ENCODE peak calls at places on chromosomes 7 and 10, in nine cellular contexts. T, X, Y, W, F, V, H, B and J are unnamed samples. For H3K36me3 and H3K27me3, the result is how much of the 10 kb centered on the place peaks cover.

GRCh38 chr10:124155781-124156401 is 62.5 kb upstream of the CHST15 start:
- DNase-seq in T (peak), X (no peak), Y (peak), W (peak), F (peak), V (peak), H (no peak), B (no peak), J (no peak)

GRCh38 chr7:75578081-75578480 is 86.0 kb downstream of the SPDYE5 start:
- DNase-seq in T (no peak), X (no peak), Y (no peak), W (no peak), F (no peak), V (no peak), H (no peak), B (no peak), J (no peak)

GRCh38 chr7:43649755-43650274 is 66.9 kb downstream of the STK17A start:
- DNase-seq in T (no peak), X (no peak), Y (no peak), W (peak), F (no peak), V (peak), H (no peak), B (no peak), J (no peak)

GRCh38 chr7:51141451-51141971 is 175.1 kb downstream of the COBL start:
- DNase-seq in T (peak), X (no peak), Y (no peak), W (peak), F (no peak), V (peak), H (peak), B (no peak), J (peak)

GRCh38 chr10:119651514-119652327 is 541 bp downstream of the BAG3 start:
- DNase-seq in T (no peak), X (no peak), Y (peak), W (no peak), F (peak), V (no peak), H (no peak), B (no peak), J (peak)

GRCh38 chr10:22491931-22492615 is 146.8 kb downstream of the SPAG6 start:
- DNase-seq in T (no peak), X (no peak), Y (no peak), W (no peak), F (no peak), V (no peak), H (no peak), B (no peak), J (no peak)

GRCh38 chr7:143452495-143452894 is 9.2 kb downstream of the TAS2R60 start:
- DNase-seq in T (no peak), X (no peak), Y (no peak), W (no peak), F (no peak), V (no peak), H (no peak), B (no peak), J (no peak)

GRCh38 chr7:33906697-33907096 is 1.4 kb downstream of the BMPER start:
- DNase-seq in T (no peak), X (no peak), Y (no peak), W (no peak), F (no peak), V (no peak), H (no peak), B (no peak), J (no peak)

DNA sequence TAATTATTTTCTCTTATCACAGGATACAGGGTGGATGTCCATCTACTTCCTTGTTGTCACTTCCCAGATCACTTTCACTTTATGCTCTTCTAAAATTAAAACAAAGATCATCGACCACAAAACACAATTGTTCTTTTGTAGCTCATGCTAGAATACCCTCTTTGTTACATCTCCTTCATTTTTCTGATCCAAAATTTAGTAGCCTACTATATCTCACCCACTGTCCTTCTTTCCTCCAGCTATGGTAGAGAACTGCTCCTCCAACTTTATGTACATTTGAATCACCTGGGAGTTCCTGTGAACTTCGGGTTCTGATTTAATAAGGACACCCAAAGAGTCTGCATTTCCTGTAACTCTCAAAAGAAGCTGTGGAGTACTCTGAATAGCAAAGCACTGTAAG is 1.2 kb upstream of the AHR start:
- DNase-seq in T (no peak), X (no peak), Y (no peak), W (peak), F (no peak), V (no peak), H (no peak), B (no peak), J (no peak)
- H3K4me3 ChIP-seq in T (no peak), X (no peak), Y (no peak), W (no peak), F (no peak), V (no peak), H (peak), B (no peak), J (no peak)

DNA sequence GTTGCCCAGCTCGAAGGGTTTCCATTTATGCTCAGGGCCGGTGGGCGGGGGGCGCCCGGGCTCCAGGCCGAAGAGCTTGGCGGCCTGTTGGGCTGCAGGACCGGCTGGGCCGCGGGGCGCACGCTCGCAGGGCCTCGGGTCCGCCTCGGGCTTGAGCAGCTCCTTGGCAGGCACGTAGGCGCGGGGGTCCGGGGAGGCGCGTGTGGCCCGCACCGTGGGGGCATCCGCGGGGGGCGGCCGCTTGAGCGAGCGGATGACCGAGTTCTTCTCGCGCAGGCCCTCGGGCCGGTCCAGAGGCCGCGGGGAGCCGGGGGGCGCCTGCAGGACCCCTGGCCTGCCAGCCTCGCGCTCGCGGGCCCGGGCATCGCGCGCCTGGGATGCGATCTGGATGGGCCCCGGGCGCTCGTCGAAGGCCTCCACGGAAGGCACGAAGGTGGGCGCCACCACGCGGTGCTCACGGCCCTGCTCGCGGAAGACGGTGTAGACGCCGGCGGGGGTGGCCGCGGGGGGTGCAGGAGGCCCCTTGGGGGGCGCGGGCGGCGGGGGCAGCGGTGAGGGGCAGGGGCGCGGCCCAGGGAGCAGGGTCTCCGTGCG is 35.3 kb downstream of the TNRC18 start:
- DNase-seq in T (no peak), X (no peak), Y (no peak), W (no peak), F (no peak), V (no peak), H (no peak), B (no peak), J (peak)
- H3K36me3 ChIP-seq in T (under half), X (under half), Y (half or more), W (under half), F (under half), V (under half), H (under half), B (under half), J (under half)

GRCh38 chr10:63382066-63382465 is 83.7 kb downstream of the JMJD1C start:
- DNase-seq in T (no peak), X (no peak), Y (no peak), W (no peak), F (no peak), V (no peak), H (no peak), B (no peak), J (no peak)
- H3K27me3 ChIP-seq in T (under half), X (under half), Y (under half), W (under half), F (under half), V (under half), H (under half), B (under half), J (under half)

GRCh38 chr7:117531845-117532244 is 52.0 kb downstream of the CFTR start:
- DNase-seq in T (no peak), X (no peak), Y (no peak), W (no peak), F (no peak), V (no peak), H (no peak), B (no peak), J (no peak)
- H3K4me3 ChIP-seq in T (no peak), X (no peak), Y (no peak), W (no peak), F (no peak), V (no peak), H (no peak), B (no peak), J (no peak)

GRCh38 chr7:32871624-32872371 is 19.8 kb downstream of the KBTBD2 start:
- DNase-seq in T (no peak), X (no peak), Y (no peak), W (no peak), F (no peak), V (no peak), H (no peak), B (no peak), J (no peak)

GRCh38 chr7:32868116-32868515 is 23.4 kb downstream of the KBTBD2 start:
- DNase-seq in T (no peak), X (no peak), Y (no peak), W (no peak), F (peak), V (no peak), H (no peak), B (no peak), J (no peak)

GRCh38 chr7:32872421-32872820 is 19.1 kb downstream of the KBTBD2 start:
- DNase-seq in T (no peak), X (no peak), Y (no peak), W (no peak), F (no peak), V (no peak), H (no peak), B (no peak), J (no peak)

GRCh38 chr7:32869716-32870115 is 21.8 kb downstream of the KBTBD2 start:
- DNase-seq in T (no peak), X (no peak), Y (no peak), W (no peak), F (no peak), V (no peak), H (no peak), B (no peak), J (no peak)

GRCh38 chr7:32870298-32870697 is 21.3 kb downstream of the KBTBD2 start:
- DNase-seq in T (no peak), X (no peak), Y (no peak), W (no peak), F (no peak), V (no peak), H (no peak), B (no peak), J (no peak)
- H3K36me3 ChIP-seq in T (under half), X (under half), Y (half or more), W (under half), F (under half), V (half or more), H (under half), B (under half), J (under half)